ENCODE peak calls at places on chromosomes 1 and 21, in five cellular contexts. V, D, E, R and I are unnamed samples.
A peak's percentile ranks its signal among the peaks of the same experiment; 100 is the strongest.

GRCh38 chr1:37808369-37809319 is 636 bp upstream of the YRDC start:
- DNase-seq in V (peak; percentile 76), D (peak; percentile 37), E (peak; percentile 89), R (peak; percentile 48), I (peak; percentile 47)

GRCh38 chr1:7313081-7313546 is 458.0 kb upstream of the VAMP3 start:
- DNase-seq in V (peak; percentile 44), D (no peak), E (peak; percentile 22), R (no peak), I (no peak)

GRCh38 chr1:14924012-14924452 is 229.5 kb upstream of the TMEM51 start:
- DNase-seq in V (peak; percentile 71), D (no peak), E (peak; percentile 90), R (peak; percentile 45), I (no peak)

GRCh38 chr1:6582370-6582769 is 2.6 kb downstream of the ZBTB48 start:
- DNase-seq in V (no peak), D (no peak), E (no peak), R (no peak), I (no peak)

GRCh38 chr1:189939967-189940366 is 537.7 kb downstream of the BRINP3 start:
- DNase-seq in V (peak; percentile 78), D (no peak), E (no peak), R (no peak), I (no peak)

GRCh38 chr1:211331011-211331709 is 4.5 kb downstream of the TRAF5 start:
- DNase-seq in V (peak; percentile 68), D (no peak), E (no peak), R (no peak), I (no peak)

GRCh38 chr1:90384152-90384650 is 332.9 kb downstream of the BARHL2 start:
- DNase-seq in V (no peak), D (no peak), E (no peak), R (no peak), I (peak; percentile 7)

GRCh38 chr1:64242895-64243756 is 39.7 kb downstream of the UBE2U start:
- DNase-seq in V (peak; percentile 58), D (no peak), E (peak; percentile 55), R (no peak), I (peak; percentile 39)

GRCh38 chr1:30058966-30059365 is 664.4 kb downstream of the MATN1 start:
- DNase-seq in V (peak; percentile 90), D (no peak), E (peak; percentile 86), R (no peak), I (peak; percentile 55)

GRCh38 chr21:45529785-45530422 is 12.3 kb downstream of the SLC19A1 start:
- DNase-seq in V (no peak), D (no peak), E (no peak), R (no peak), I (no peak)

DNA sequence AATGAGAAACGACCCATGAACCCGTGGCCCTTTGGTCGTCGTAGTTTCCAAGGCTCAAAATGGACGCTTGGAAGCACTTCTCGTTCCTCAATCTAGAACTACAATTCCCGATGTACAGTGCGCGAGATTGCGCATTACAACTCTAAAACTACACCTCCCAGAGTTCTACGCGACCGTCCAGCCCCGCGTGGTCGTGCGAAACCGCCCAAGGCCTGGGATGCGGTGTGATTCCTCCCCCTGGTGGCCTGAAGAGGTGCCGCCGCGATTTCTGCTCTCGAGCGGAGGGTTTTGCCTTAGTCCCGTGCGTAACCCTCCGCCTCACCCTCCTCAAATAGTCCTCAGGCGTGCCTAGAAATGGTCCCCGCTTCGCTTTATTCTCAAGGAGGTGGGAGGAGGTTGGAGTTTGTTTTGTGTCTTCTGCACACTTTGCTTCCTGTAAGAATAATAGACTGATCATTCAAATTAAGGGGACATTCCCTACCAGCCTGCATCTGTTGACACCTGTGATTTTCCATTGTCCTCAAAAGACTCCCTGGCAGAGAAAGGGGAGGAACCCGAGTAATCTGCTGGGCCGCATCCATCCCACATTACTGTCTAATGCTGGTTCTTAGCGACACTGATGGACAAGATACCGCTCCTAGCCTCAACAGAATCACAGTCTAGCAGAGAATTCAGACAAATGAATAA is 355 bp upstream of the PAFAH2 start:
- DNase-seq in V (peak; percentile 100), D (peak; percentile 99), E (peak; percentile 100), R (peak; percentile 98), I (peak; percentile 100)
- H3K4ac ChIP-seq in V (peak overlapping the region; percentile 70), D (no peak overlapping the region), E (no peak overlapping the region), R (no peak overlapping the region), I (no peak overlapping the region)

GRCh38 chr1:20621012-20621411 is 12.2 kb upstream of the PINK1 start:
- DNase-seq in V (no peak), D (no peak), E (no peak), R (no peak), I (no peak)

GRCh38 chr1:20626524-20626923 is 6.7 kb upstream of the PINK1 start:
- DNase-seq in V (no peak), D (no peak), E (no peak), R (no peak), I (peak; percentile 28)

GRCh38 chr1:20626098-20626427 is 7.2 kb upstream of the PINK1 start:
- DNase-seq in V (no peak), D (no peak), E (no peak), R (no peak), I (no peak)

GRCh38 chr1:20624709-20625108 is 8.5 kb upstream of the PINK1 start:
- DNase-seq in V (no peak), D (no peak), E (no peak), R (no peak), I (no peak)

GRCh38 chr1:20625176-20626097 is 7.8 kb upstream of the PINK1 start:
- DNase-seq in V (no peak), D (no peak), E (no peak), R (peak; percentile 80), I (peak; percentile 69)
- H3K27ac ChIP-seq in V (no peak overlapping the region), D (no peak overlapping the region), E (no peak overlapping the region), R (peak overlapping the region; percentile 55), I (peak overlapping the region; percentile 25)

GRCh38 chr1:207078578-207079132 is 10.0 kb upstream of the C4BPB start:
- DNase-seq in V (no peak), D (no peak), E (no peak), R (no peak), I (no peak)
- H3K4ac ChIP-seq in V (no peak overlapping the region), D (no peak overlapping the region), E (no peak overlapping the region), R (no peak overlapping the region), I (no peak overlapping the region)

DNA sequence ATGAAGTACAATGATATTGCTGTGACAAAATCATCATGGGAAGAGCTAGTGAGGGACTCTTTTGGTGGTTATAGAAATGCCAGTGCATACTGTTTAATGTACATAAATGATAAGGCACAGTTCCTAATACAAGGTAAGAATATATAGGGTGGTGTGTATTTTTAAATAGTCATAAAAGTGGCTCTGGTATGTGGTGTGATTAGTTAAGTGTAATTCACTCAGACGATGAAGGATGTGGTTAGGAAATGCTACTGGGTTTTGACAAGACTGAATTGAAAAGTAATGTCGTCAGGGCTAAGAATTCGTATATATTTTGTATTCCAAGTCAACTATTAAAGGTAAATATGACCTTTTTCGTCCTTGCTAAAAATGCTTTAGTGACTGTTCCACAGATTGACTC is 101.7 kb downstream of the USP25 start:
- DNase-seq in V (no peak), D (no peak), E (no peak), R (no peak), I (no peak)
- H3K27ac ChIP-seq in V (no peak overlapping the region), D (no peak overlapping the region), E (no peak overlapping the region), R (no peak overlapping the region), I (no peak overlapping the region)